ENCODE peak calls at places on chromosome 3, in eight cellular contexts. One of them, this sample, is unnamed.

GRCh38 chr3:66856555-66856954 is 141.6 kb upstream of the KBTBD8 start:
- DNase-seq in right cardiac atrium: no peak
- DNase-seq in left ventricle myocardium inferior: no peak
- DNase-seq in non-pigmented ciliary epithelial cell: no peak
- DNase-seq in stimulated activated CD4-positive, alpha-beta T cell treated with anti-CD3 and anti-CD28 coated beads, Interleukin-4, amount 100 ng/mL, for 24 hours: no peak
- DNase-seq in OCI-M1: peak; percentile 86
- DNase-seq in NCI-H1092: no peak
- DNase-seq in renal cortical epithelial cell: no peak
- DNase-seq in this sample: peak; percentile 16

GRCh38 chr3:151841801-151842200 is 27.9 kb downstream of the AADAC start:
- DNase-seq in renal cortical epithelial cell: no peak
- DNase-seq in OCI-M1: no peak
- DNase-seq in stimulated activated CD4-positive, alpha-beta T cell treated with anti-CD3 and anti-CD28 coated beads, Interleukin-4, amount 100 ng/mL, for 24 hours: no peak
- DNase-seq in right cardiac atrium: no peak
- DNase-seq in left ventricle myocardium inferior: no peak
- DNase-seq in NCI-H1092: no peak
- DNase-seq in non-pigmented ciliary epithelial cell: no peak
- DNase-seq in this sample: no peak

GRCh38 chr3:197368330-197368729 is 69.9 kb upstream of the DLG1 start:
- DNase-seq in non-pigmented ciliary epithelial cell: no peak
- DNase-seq in NCI-H1092: no peak
- DNase-seq in OCI-M1: no peak
- DNase-seq in left ventricle myocardium inferior: no peak
- DNase-seq in stimulated activated CD4-positive, alpha-beta T cell treated with anti-CD3 and anti-CD28 coated beads, Interleukin-4, amount 100 ng/mL, for 24 hours: no peak
- DNase-seq in renal cortical epithelial cell: no peak
- DNase-seq in right cardiac atrium: no peak
- DNase-seq in this sample: no peak

GRCh38 chr3:50487181-50487580 is 16.3 kb downstream of the CACNA2D2 start:
- DNase-seq in stimulated activated CD4-positive, alpha-beta T cell treated with anti-CD3 and anti-CD28 coated beads, Interleukin-4, amount 100 ng/mL, for 24 hours: no peak
- DNase-seq in right cardiac atrium: no peak
- DNase-seq in non-pigmented ciliary epithelial cell: no peak
- DNase-seq in OCI-M1: no peak
- DNase-seq in renal cortical epithelial cell: no peak
- DNase-seq in NCI-H1092: no peak
- DNase-seq in left ventricle myocardium inferior: no peak
- DNase-seq in this sample: no peak

GRCh38 chr3:63473641-63474166 is 178.8 kb upstream of the SNTN start:
- DNase-seq in OCI-M1: peak; percentile 28
- DNase-seq in left ventricle myocardium inferior: no peak
- DNase-seq in non-pigmented ciliary epithelial cell: no peak
- DNase-seq in stimulated activated CD4-positive, alpha-beta T cell treated with anti-CD3 and anti-CD28 coated beads, Interleukin-4, amount 100 ng/mL, for 24 hours: no peak
- DNase-seq in renal cortical epithelial cell: no peak
- DNase-seq in NCI-H1092: no peak
- DNase-seq in right cardiac atrium: no peak
- DNase-seq in this sample: no peak

GRCh38 chr3:32570426-32571191 is at the start of gene DYNC1LI1:
- DNase-seq in stimulated activated CD4-positive, alpha-beta T cell treated with anti-CD3 and anti-CD28 coated beads, Interleukin-4, amount 100 ng/mL, for 24 hours: peak; percentile 94
- DNase-seq in renal cortical epithelial cell: peak; percentile 62
- DNase-seq in NCI-H1092: peak; percentile 81
- DNase-seq in left ventricle myocardium inferior: peak; percentile 98
- DNase-seq in OCI-M1: peak; percentile 96
- DNase-seq in right cardiac atrium: peak; percentile 99
- DNase-seq in non-pigmented ciliary epithelial cell: peak; percentile 40
- DNase-seq in this sample: peak; percentile 88

GRCh38 chr3:197216914-197217313 is 81.5 kb downstream of the DLG1 start:
- DNase-seq in NCI-H1092: no peak
- DNase-seq in right cardiac atrium: no peak
- DNase-seq in left ventricle myocardium inferior: no peak
- DNase-seq in non-pigmented ciliary epithelial cell: no peak
- DNase-seq in stimulated activated CD4-positive, alpha-beta T cell treated with anti-CD3 and anti-CD28 coated beads, Interleukin-4, amount 100 ng/mL, for 24 hours: no peak
- DNase-seq in renal cortical epithelial cell: no peak
- DNase-seq in OCI-M1: no peak
- DNase-seq in this sample: no peak

GRCh38 chr3:58874248-58874741 is 175.5 kb downstream of the CFAP20DC start:
- DNase-seq in non-pigmented ciliary epithelial cell: no peak
- DNase-seq in OCI-M1: no peak
- DNase-seq in NCI-H1092: no peak
- DNase-seq in left ventricle myocardium inferior: no peak
- DNase-seq in renal cortical epithelial cell: no peak
- DNase-seq in right cardiac atrium: no peak
- DNase-seq in stimulated activated CD4-positive, alpha-beta T cell treated with anti-CD3 and anti-CD28 coated beads, Interleukin-4, amount 100 ng/mL, for 24 hours: no peak
- DNase-seq in this sample: no peak

GRCh38 chr3:157786216-157786615 is 283.0 kb upstream of the VEPH1 start:
- DNase-seq in NCI-H1092: no peak
- DNase-seq in non-pigmented ciliary epithelial cell: peak; percentile 65
- DNase-seq in OCI-M1: no peak
- DNase-seq in renal cortical epithelial cell: no peak
- DNase-seq in left ventricle myocardium inferior: no peak
- DNase-seq in stimulated activated CD4-positive, alpha-beta T cell treated with anti-CD3 and anti-CD28 coated beads, Interleukin-4, amount 100 ng/mL, for 24 hours: no peak
- DNase-seq in right cardiac atrium: no peak
- DNase-seq in this sample: no peak

GRCh38 chr3:126026761-126027160 is 57.2 kb downstream of the SLC41A3 start:
- DNase-seq in stimulated activated CD4-positive, alpha-beta T cell treated with anti-CD3 and anti-CD28 coated beads, Interleukin-4, amount 100 ng/mL, for 24 hours: no peak
- DNase-seq in renal cortical epithelial cell: no peak
- DNase-seq in non-pigmented ciliary epithelial cell: no peak
- DNase-seq in NCI-H1092: no peak
- DNase-seq in right cardiac atrium: peak; percentile 37
- DNase-seq in OCI-M1: no peak
- DNase-seq in left ventricle myocardium inferior: no peak
- DNase-seq in this sample: no peak

GRCh38 chr3:171088984-171089754 is 62.6 kb upstream of the SLC2A2 start:
- DNase-seq in NCI-H1092: no peak
- DNase-seq in left ventricle myocardium inferior: no peak
- DNase-seq in right cardiac atrium: no peak
- DNase-seq in OCI-M1: peak; percentile 42
- DNase-seq in stimulated activated CD4-positive, alpha-beta T cell treated with anti-CD3 and anti-CD28 coated beads, Interleukin-4, amount 100 ng/mL, for 24 hours: no peak
- DNase-seq in non-pigmented ciliary epithelial cell: peak; percentile 86
- DNase-seq in renal cortical epithelial cell: peak; percentile 91
- DNase-seq in this sample: no peak

GRCh38 chr3:58569287-58570001 is 7.7 kb downstream of the FAM107A start:
- DNase-seq in NCI-H1092: no peak
- DNase-seq in left ventricle myocardium inferior: no peak
- DNase-seq in non-pigmented ciliary epithelial cell: no peak
- DNase-seq in renal cortical epithelial cell: no peak
- DNase-seq in stimulated activated CD4-positive, alpha-beta T cell treated with anti-CD3 and anti-CD28 coated beads, Interleukin-4, amount 100 ng/mL, for 24 hours: no peak
- DNase-seq in right cardiac atrium: no peak
- DNase-seq in OCI-M1: no peak
- DNase-seq in this sample: no peak

GRCh38 chr3:54353547-54354339 is 231.4 kb downstream of the CACNA2D3 start:
- DNase-seq in left ventricle myocardium inferior: peak; percentile 25
- DNase-seq in renal cortical epithelial cell: no peak
- DNase-seq in stimulated activated CD4-positive, alpha-beta T cell treated with anti-CD3 and anti-CD28 coated beads, Interleukin-4, amount 100 ng/mL, for 24 hours: no peak
- DNase-seq in OCI-M1: no peak
- DNase-seq in NCI-H1092: no peak
- DNase-seq in right cardiac atrium: peak; percentile 74
- DNase-seq in non-pigmented ciliary epithelial cell: no peak
- DNase-seq in this sample: no peak

GRCh38 chr3:15009156-15009555 is 56.0 kb downstream of the MRPS25 start:
- DNase-seq in right cardiac atrium: no peak
- DNase-seq in left ventricle myocardium inferior: no peak
- DNase-seq in OCI-M1: no peak
- DNase-seq in NCI-H1092: no peak
- DNase-seq in non-pigmented ciliary epithelial cell: no peak
- DNase-seq in stimulated activated CD4-positive, alpha-beta T cell treated with anti-CD3 and anti-CD28 coated beads, Interleukin-4, amount 100 ng/mL, for 24 hours: no peak
- DNase-seq in renal cortical epithelial cell: peak; percentile 76
- DNase-seq in this sample: no peak

GRCh38 chr3:58009026-58009748 is 965 bp downstream of the FLNB start:
- DNase-seq in non-pigmented ciliary epithelial cell: no peak
- DNase-seq in left ventricle myocardium inferior: peak; percentile 20
- DNase-seq in NCI-H1092: no peak
- DNase-seq in right cardiac atrium: peak; percentile 73
- DNase-seq in OCI-M1: peak; percentile 26
- DNase-seq in renal cortical epithelial cell: no peak
- DNase-seq in stimulated activated CD4-positive, alpha-beta T cell treated with anti-CD3 and anti-CD28 coated beads, Interleukin-4, amount 100 ng/mL, for 24 hours: peak; percentile 45
- DNase-seq in this sample: peak; percentile 33

GRCh38 chr3:115100172-115100571 is 46.9 kb downstream of the ZBTB20 start:
- DNase-seq in NCI-H1092: peak; percentile 74
- DNase-seq in OCI-M1: peak; percentile 74
- DNase-seq in right cardiac atrium: no peak
- DNase-seq in left ventricle myocardium inferior: no peak
- DNase-seq in non-pigmented ciliary epithelial cell: no peak
- DNase-seq in stimulated activated CD4-positive, alpha-beta T cell treated with anti-CD3 and anti-CD28 coated beads, Interleukin-4, amount 100 ng/mL, for 24 hours: peak; percentile 6
- DNase-seq in renal cortical epithelial cell: peak; percentile 80
- DNase-seq in this sample: peak; percentile 46

GRCh38 chr3:68987322-68987721 is 26.2 kb downstream of the EOGT start:
- DNase-seq in left ventricle myocardium inferior: no peak
- DNase-seq in NCI-H1092: no peak
- DNase-seq in renal cortical epithelial cell: no peak
- DNase-seq in right cardiac atrium: no peak
- DNase-seq in OCI-M1: no peak
- DNase-seq in stimulated activated CD4-positive, alpha-beta T cell treated with anti-CD3 and anti-CD28 coated beads, Interleukin-4, amount 100 ng/mL, for 24 hours: no peak
- DNase-seq in non-pigmented ciliary epithelial cell: no peak
- DNase-seq in this sample: no peak

GRCh38 chr3:128074851-128075515 is 22.7 kb downstream of the SEC61A1 start:
- DNase-seq in NCI-H1092: no peak
- DNase-seq in renal cortical epithelial cell: no peak
- DNase-seq in left ventricle myocardium inferior: no peak
- DNase-seq in stimulated activated CD4-positive, alpha-beta T cell treated with anti-CD3 and anti-CD28 coated beads, Interleukin-4, amount 100 ng/mL, for 24 hours: no peak
- DNase-seq in right cardiac atrium: no peak
- DNase-seq in OCI-M1: peak; percentile 50
- DNase-seq in non-pigmented ciliary epithelial cell: no peak
- DNase-seq in this sample: no peak

GRCh38 chr3:30437172-30437571 is 169.2 kb upstream of the TGFBR2 start:
- DNase-seq in right cardiac atrium: peak; percentile 22
- DNase-seq in left ventricle myocardium inferior: no peak
- DNase-seq in NCI-H1092: no peak
- DNase-seq in stimulated activated CD4-positive, alpha-beta T cell treated with anti-CD3 and anti-CD28 coated beads, Interleukin-4, amount 100 ng/mL, for 24 hours: no peak
- DNase-seq in renal cortical epithelial cell: peak; percentile 83
- DNase-seq in OCI-M1: no peak
- DNase-seq in non-pigmented ciliary epithelial cell: no peak
- DNase-seq in this sample: no peak

GRCh38 chr3:72960812-72961518 is 35.6 kb upstream of the PPP4R2 start:
- DNase-seq in left ventricle myocardium inferior: peak; percentile 38
- DNase-seq in right cardiac atrium: peak; percentile 72
- DNase-seq in OCI-M1: peak; percentile 32
- DNase-seq in non-pigmented ciliary epithelial cell: no peak
- DNase-seq in stimulated activated CD4-positive, alpha-beta T cell treated with anti-CD3 and anti-CD28 coated beads, Interleukin-4, amount 100 ng/mL, for 24 hours: no peak
- DNase-seq in renal cortical epithelial cell: peak; percentile 73
- DNase-seq in NCI-H1092: no peak
- DNase-seq in this sample: no peak

GRCh38 chr3:129577925-129578742 is 28.3 kb downstream of the PLXND1 start:
- DNase-seq in NCI-H1092: no peak
- DNase-seq in OCI-M1: peak; percentile 49
- DNase-seq in right cardiac atrium: peak; percentile 61
- DNase-seq in renal cortical epithelial cell: no peak
- DNase-seq in non-pigmented ciliary epithelial cell: no peak
- DNase-seq in left ventricle myocardium inferior: no peak
- DNase-seq in stimulated activated CD4-positive, alpha-beta T cell treated with anti-CD3 and anti-CD28 coated beads, Interleukin-4, amount 100 ng/mL, for 24 hours: no peak
- DNase-seq in this sample: peak; percentile 78

GRCh38 chr3:55333923-55334322 is 153.2 kb downstream of the WNT5A start:
- DNase-seq in NCI-H1092: no peak
- DNase-seq in right cardiac atrium: no peak
- DNase-seq in OCI-M1: no peak
- DNase-seq in renal cortical epithelial cell: no peak
- DNase-seq in stimulated activated CD4-positive, alpha-beta T cell treated with anti-CD3 and anti-CD28 coated beads, Interleukin-4, amount 100 ng/mL, for 24 hours: no peak
- DNase-seq in left ventricle myocardium inferior: no peak
- DNase-seq in non-pigmented ciliary epithelial cell: peak; percentile 46
- DNase-seq in this sample: no peak

GRCh38 chr3:132394334-132394733 is 23.0 kb upstream of the DNAJC13 start:
- DNase-seq in NCI-H1092: peak; percentile 2
- DNase-seq in left ventricle myocardium inferior: peak; percentile 40
- DNase-seq in renal cortical epithelial cell: no peak
- DNase-seq in right cardiac atrium: peak; percentile 78
- DNase-seq in OCI-M1: no peak
- DNase-seq in stimulated activated CD4-positive, alpha-beta T cell treated with anti-CD3 and anti-CD28 coated beads, Interleukin-4, amount 100 ng/mL, for 24 hours: no peak
- DNase-seq in non-pigmented ciliary epithelial cell: no peak
- DNase-seq in this sample: no peak

GRCh38 chr3:119579366-119580147 is at the start of gene ADPRH:
- DNase-seq in right cardiac atrium: peak; percentile 94
- DNase-seq in non-pigmented ciliary epithelial cell: peak; percentile 15
- DNase-seq in NCI-H1092: peak; percentile 27
- DNase-seq in OCI-M1: peak; percentile 54
- DNase-seq in left ventricle myocardium inferior: peak; percentile 89
- DNase-seq in stimulated activated CD4-positive, alpha-beta T cell treated with anti-CD3 and anti-CD28 coated beads, Interleukin-4, amount 100 ng/mL, for 24 hours: peak; percentile 54
- DNase-seq in renal cortical epithelial cell: peak; percentile 64
- DNase-seq in this sample: peak; percentile 75

GRCh38 chr3:112530573-112530972 is 31.2 kb downstream of the ATG3 start:
- DNase-seq in left ventricle myocardium inferior: no peak
- DNase-seq in OCI-M1: no peak
- DNase-seq in non-pigmented ciliary epithelial cell: no peak
- DNase-seq in stimulated activated CD4-positive, alpha-beta T cell treated with anti-CD3 and anti-CD28 coated beads, Interleukin-4, amount 100 ng/mL, for 24 hours: no peak
- DNase-seq in right cardiac atrium: no peak
- DNase-seq in renal cortical epithelial cell: no peak
- DNase-seq in NCI-H1092: no peak
- DNase-seq in this sample: no peak

GRCh38 chr3:194727435-194728128 is 41.9 kb downstream of the FAM43A start:
- DNase-seq in non-pigmented ciliary epithelial cell: no peak
- DNase-seq in NCI-H1092: no peak
- DNase-seq in stimulated activated CD4-positive, alpha-beta T cell treated with anti-CD3 and anti-CD28 coated beads, Interleukin-4, amount 100 ng/mL, for 24 hours: no peak
- DNase-seq in OCI-M1: no peak
- DNase-seq in renal cortical epithelial cell: no peak
- DNase-seq in right cardiac atrium: no peak
- DNase-seq in left ventricle myocardium inferior: no peak
- DNase-seq in this sample: no peak

GRCh38 chr3:30597131-30597768 is 9.2 kb upstream of the TGFBR2 start:
- DNase-seq in left ventricle myocardium inferior: no peak
- DNase-seq in right cardiac atrium: no peak
- DNase-seq in non-pigmented ciliary epithelial cell: peak; percentile 77
- DNase-seq in stimulated activated CD4-positive, alpha-beta T cell treated with anti-CD3 and anti-CD28 coated beads, Interleukin-4, amount 100 ng/mL, for 24 hours: no peak
- DNase-seq in NCI-H1092: no peak
- DNase-seq in renal cortical epithelial cell: peak; percentile 100
- DNase-seq in OCI-M1: no peak
- DNase-seq in this sample: no peak

GRCh38 chr3:18046131-18046530 is 303.7 kb upstream of the TBC1D5 start:
- DNase-seq in stimulated activated CD4-positive, alpha-beta T cell treated with anti-CD3 and anti-CD28 coated beads, Interleukin-4, amount 100 ng/mL, for 24 hours: no peak
- DNase-seq in left ventricle myocardium inferior: no peak
- DNase-seq in right cardiac atrium: no peak
- DNase-seq in non-pigmented ciliary epithelial cell: no peak
- DNase-seq in NCI-H1092: no peak
- DNase-seq in OCI-M1: no peak
- DNase-seq in renal cortical epithelial cell: no peak
- DNase-seq in this sample: no peak

GRCh38 chr3:152943645-152944044 is 108.7 kb downstream of the P2RY1 start:
- DNase-seq in stimulated activated CD4-positive, alpha-beta T cell treated with anti-CD3 and anti-CD28 coated beads, Interleukin-4, amount 100 ng/mL, for 24 hours: no peak
- DNase-seq in right cardiac atrium: no peak
- DNase-seq in OCI-M1: no peak
- DNase-seq in left ventricle myocardium inferior: no peak
- DNase-seq in non-pigmented ciliary epithelial cell: no peak
- DNase-seq in NCI-H1092: no peak
- DNase-seq in renal cortical epithelial cell: peak; percentile 44
- DNase-seq in this sample: no peak

GRCh38 chr3:54120657-54121403 is 1.5 kb upstream of the CACNA2D3 start:
- DNase-seq in renal cortical epithelial cell: peak; percentile 53
- DNase-seq in NCI-H1092: no peak
- DNase-seq in right cardiac atrium: peak; percentile 65
- DNase-seq in OCI-M1: no peak
- DNase-seq in left ventricle myocardium inferior: no peak
- DNase-seq in stimulated activated CD4-positive, alpha-beta T cell treated with anti-CD3 and anti-CD28 coated beads, Interleukin-4, amount 100 ng/mL, for 24 hours: no peak
- DNase-seq in non-pigmented ciliary epithelial cell: no peak
- DNase-seq in this sample: no peak

GRCh38 chr3:82927309-82928253 is 1166.1 kb upstream of the GBE1 start:
- DNase-seq in right cardiac atrium: no peak
- DNase-seq in renal cortical epithelial cell: no peak
- DNase-seq in NCI-H1092: no peak
- DNase-seq in left ventricle myocardium inferior: no peak
- DNase-seq in non-pigmented ciliary epithelial cell: no peak
- DNase-seq in stimulated activated CD4-positive, alpha-beta T cell treated with anti-CD3 and anti-CD28 coated beads, Interleukin-4, amount 100 ng/mL, for 24 hours: no peak
- DNase-seq in OCI-M1: no peak
- DNase-seq in this sample: no peak